ENCODE peak calls at places on chromosomes 6 and 20, in five cellular contexts. T, X, B, F and I are unnamed samples.

GRCh38 chr6:106104476-106104875 is 18.3 kb downstream of the PRDM1 start:
- DNase-seq in X (no peak), B (no peak), F (no peak), T (no peak), I (no peak)

GRCh38 chr6:16486661-16487060 is 248.3 kb downstream of the GMPR start:
- DNase-seq in B (no peak), F (no peak), T (no peak), X (no peak), I (peak; percentile 21)

GRCh38 chr6:166076625-166077024 is 91.0 kb downstream of the TBXT start:
- DNase-seq in F (no peak), B (no peak), T (no peak), X (no peak), I (no peak)

GRCh38 chr6:1208876-1209275 is 103.0 kb upstream of the FOXQ1 start:
- DNase-seq in T (no peak), X (no peak), B (no peak), F (no peak), I (no peak)

GRCh38 chr6:71197770-71198169 is 90.8 kb upstream of the OGFRL1 start:
- DNase-seq in X (no peak), B (no peak), T (no peak), F (no peak), I (no peak)

GRCh38 chr6:5260111-5260620 is 584 bp downstream of the LYRM4 start:
- DNase-seq in B (peak; percentile 79), X (peak; percentile 39), F (peak; percentile 50), T (peak; percentile 89), I (no peak)

GRCh38 chr20:23357767-23358562 is 4.0 kb upstream of the GZF1 start:
- DNase-seq in X (peak; percentile 100), F (peak; percentile 100), T (peak; percentile 100), B (peak; percentile 84), I (peak; percentile 100)

GRCh38 chr6:42140051-42140450 is 2.4 kb downstream of the C6orf132 start:
- DNase-seq in T (no peak), F (no peak), X (no peak), B (no peak), I (no peak)

GRCh38 chr20:1987826-1988225 is 6.0 kb downstream of the PDYN start:
- DNase-seq in T (peak; percentile 15), F (peak; percentile 26), X (no peak), B (no peak), I (no peak)

GRCh38 chr6:4971851-4972250 is 32.0 kb downstream of the RPP40 start:
- DNase-seq in B (no peak), X (no peak), T (peak; percentile 72), F (no peak), I (no peak)

GRCh38 chr20:50108571-50109235 is 4.2 kb downstream of the UBE2V1 start:
- DNase-seq in F (no peak), T (peak; percentile 39), B (no peak), X (no peak), I (no peak)

GRCh38 chr6:37906121-37906520 is 86.6 kb downstream of the ZFAND3 start:
- DNase-seq in B (no peak), F (no peak), X (no peak), T (no peak), I (no peak)

GRCh38 chr6:149134531-149134933 is 183.0 kb upstream of the TAB2 start:
- DNase-seq in T (no peak), F (no peak), X (no peak), B (no peak), I (no peak)

GRCh38 chr20:60123652-60124051 is 165.4 kb downstream of the CDH26 start:
- DNase-seq in X (no peak), F (no peak), T (no peak), B (no peak), I (no peak)

GRCh38 chr20:15561707-15562106 is 1011.5 kb downstream of the KIF16B start:
- DNase-seq in X (no peak), F (no peak), B (no peak), T (no peak), I (no peak)

GRCh38 chr6:24332306-24332705 is 25.6 kb downstream of the DCDC2 start:
- DNase-seq in X (no peak), F (no peak), B (no peak), T (no peak), I (no peak)

GRCh38 chr6:166608819-166609218 is 18.2 kb downstream of the RPS6KA2 start:
- DNase-seq in F (no peak), T (no peak), B (no peak), X (no peak), I (no peak)

GRCh38 chr6:140180306-140180705 is 805.9 kb upstream of the CITED2 start:
- DNase-seq in X (no peak), F (no peak), T (no peak), B (no peak), I (no peak)

GRCh38 chr6:6810727-6811126 is 222.2 kb downstream of the LY86 start:
- DNase-seq in T (peak; percentile 56), X (no peak), F (no peak), B (no peak), I (no peak)

GRCh38 chr6:150485559-150486517 is 113.8 kb upstream of the PLEKHG1 start:
- DNase-seq in F (peak; percentile 45), B (no peak), T (no peak), X (no peak), I (no peak)

GRCh38 chr6:168116975-168117899 is 38.2 kb upstream of the FRMD1 start:
- DNase-seq in X (peak; percentile 6), B (peak; percentile 55), T (peak; percentile 68), F (peak; percentile 4), I (no peak)

GRCh38 chr6:17883665-17884500 is 103.6 kb downstream of the KIF13A start:
- DNase-seq in B (no peak), F (no peak), X (no peak), T (no peak), I (no peak)

GRCh38 chr6:12570461-12571030 is 146.0 kb upstream of the PHACTR1 start:
- DNase-seq in B (no peak), F (peak; percentile 41), T (no peak), X (no peak), I (no peak)

GRCh38 chr6:111715321-111715720 is 109.6 kb upstream of the TRAF3IP2 start:
- DNase-seq in T (peak; percentile 74), B (no peak), F (no peak), X (no peak), I (peak; percentile 64)

GRCh38 chr6:170128811-170129681 is 161.8 kb downstream of the DLL1 start:
- DNase-seq in T (peak; percentile 78), X (no peak), F (no peak), B (no peak), I (peak; percentile 11)

GRCh38 chr6:118709859-118710350 is 58.5 kb upstream of the CEP85L start:
- DNase-seq in T (no peak), B (peak; percentile 39), F (peak; percentile 33), X (no peak), I (no peak)

GRCh38 chr6:51090343-51090742 is 271.7 kb downstream of the TFAP2B start:
- DNase-seq in T (no peak), X (no peak), F (no peak), B (no peak), I (no peak)

GRCh38 chr6:44715188-44715587 is 327.7 kb downstream of the CDC5L start:
- DNase-seq in T (no peak), X (no peak), F (no peak), B (no peak), I (no peak)

GRCh38 chr6:97401533-97401932 is 118.5 kb upstream of the MMS22L start:
- DNase-seq in X (no peak), B (no peak), T (no peak), F (no peak), I (no peak)

GRCh38 chr6:26501482-26501986 is 1.4 kb downstream of the BTN1A1 start:
- DNase-seq in F (peak; percentile 47), B (no peak), X (no peak), T (peak; percentile 88), I (peak; percentile 34)

GRCh38 chr20:32368930-32369329 is 10.8 kb downstream of the ASXL1 start:
- DNase-seq in X (no peak), F (no peak), B (no peak), T (no peak), I (no peak)

GRCh38 chr6:54813901-54814300 is 32.7 kb upstream of the FAM83B start:
- DNase-seq in B (no peak), F (no peak), X (no peak), T (no peak), I (no peak)

GRCh38 chr6:142945446-142946180 is 637 bp upstream of the HIVEP2 start:
- DNase-seq in T (peak; percentile 94), X (peak; percentile 66), B (peak; percentile 53), F (peak; percentile 71), I (no peak)

GRCh38 chr20:25288291-25289181 is 40.7 kb downstream of the PYGB start:
- DNase-seq in F (no peak), B (no peak), T (peak; percentile 80), X (peak; percentile 9), I (peak; percentile 39)

GRCh38 chr20:61450549-61450948 is 198.5 kb downstream of the CDH4 start:
- DNase-seq in F (no peak), X (no peak), T (no peak), B (no peak), I (no peak)

GRCh38 chr6:155041781-155042279 is 46.7 kb downstream of the TIAM2 start:
- DNase-seq in X (no peak), T (no peak), F (peak; percentile 47), B (no peak), I (no peak)

GRCh38 chr6:140779991-140780596 is 1352.6 kb upstream of the GJE1 start:
- DNase-seq in F (no peak), T (no peak), X (no peak), B (no peak), I (no peak)

GRCh38 chr6:28336284-28337024 is 506 bp upstream of the ZSCAN31 start:
- DNase-seq in X (peak; percentile 34), T (no peak), B (peak; percentile 46), F (peak; percentile 29), I (peak; percentile 30)

GRCh38 chr6:116572162-116572561 is 858 bp downstream of the RWDD1 start:
- DNase-seq in X (no peak), F (peak; percentile 58), B (peak; percentile 13), T (no peak), I (no peak)
- H3K4me3 ChIP-seq in X (peak overlapping the region; percentile 60), F (peak overlapping the region; percentile 67), B (peak overlapping the region; percentile 82), T (peak overlapping the region; percentile 69), I (peak overlapping the region; percentile 93)

DNA sequence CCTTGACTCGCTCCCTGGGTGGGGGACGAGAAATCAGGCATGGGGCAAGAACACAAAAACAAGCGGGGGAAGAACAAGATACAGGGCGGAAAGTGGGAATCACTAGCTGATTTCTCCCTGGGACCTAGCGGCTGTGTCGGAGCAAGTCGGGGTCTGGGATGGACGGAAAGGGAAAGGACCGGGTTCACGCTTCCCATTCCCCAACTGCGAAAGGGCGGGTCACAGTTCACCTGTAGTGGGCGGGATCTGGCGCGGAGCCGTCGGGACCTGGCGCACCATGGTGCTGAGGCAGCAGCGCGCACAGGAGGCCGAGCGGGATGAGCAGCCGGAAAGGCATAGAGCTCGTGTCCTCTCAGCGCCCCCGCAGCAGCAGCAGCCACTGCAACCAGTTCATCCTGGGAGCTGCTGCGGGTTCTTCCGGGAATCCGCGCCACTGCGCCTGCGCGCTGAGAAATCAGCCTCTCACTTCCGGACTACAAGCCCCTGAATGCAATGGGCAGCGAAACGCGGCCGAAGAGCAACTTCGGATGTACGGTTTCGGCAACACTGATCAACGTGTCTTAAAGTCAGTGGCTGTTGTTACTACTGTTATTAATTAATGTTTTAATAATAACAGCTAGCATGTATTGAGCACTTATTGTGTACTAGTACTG is at the start of gene EDEM2:
- DNase-seq in B (peak; percentile 94), T (peak; percentile 98), F (peak; percentile 94), X (peak; percentile 94), I (peak; percentile 95)
- TF ChIP-seq CTCF in B (peak; percentile 33), T (no peak), F (no peak), X (peak; percentile 37), I (peak; percentile 46)

GRCh38 chr20:51917886-51918545 is 115.7 kb upstream of the SALL4 start:
- DNase-seq in F (no peak), B (no peak), T (no peak), X (no peak), I (no peak)
- H3K4me3 ChIP-seq in F (no peak overlapping the region), B (no peak overlapping the region), T (no peak overlapping the region), X (no peak overlapping the region), I (no peak overlapping the region)

GRCh38 chr6:161444464-161444863 is 170.6 kb upstream of the AGPAT4 start:
- DNase-seq in T (peak; percentile 82), B (peak; percentile 26), X (no peak), F (peak; percentile 76), I (peak; percentile 73)
- TF ChIP-seq CTCF in T (no peak), B (peak; percentile 48), X (no peak), F (peak; percentile 49), I (peak; percentile 66)